ENCODE peak calls at places on chromosomes 4 and X, in five cellular contexts. D is cardiac muscle cell, N is GM04504, P is NCI-H774, O is BJ. L is an unnamed sample.

GRCh38 chrX:45668686-45669443 is 468.2 kb upstream of the DIPK2B start:
- DNase-seq in D (no peak), N (peak; percentile 77), P (no peak), O (peak; percentile 66), L (peak; percentile 94)

GRCh38 chr4:153765836-153766235 is 6.0 kb upstream of the RNF175 start:
- DNase-seq in D (no peak), N (no peak), P (no peak), O (no peak), L (no peak)

GRCh38 chr4:185846550-185847210 is 34.7 kb upstream of the SORBS2 start:
- DNase-seq in D (no peak), N (no peak), P (no peak), O (no peak), L (peak; percentile 37)

GRCh38 chr4:154492288-154492687 is 689 bp upstream of the DCHS2 start:
- DNase-seq in D (no peak), N (no peak), P (no peak), O (no peak), L (no peak)

GRCh38 chr4:153794001-153794400 is 5.1 kb upstream of the SFRP2 start:
- DNase-seq in D (no peak), N (no peak), P (no peak), O (no peak), L (no peak)

GRCh38 chr4:6292376-6293096 is 22.9 kb downstream of the WFS1 start:
- DNase-seq in D (no peak), N (no peak), P (no peak), O (no peak), L (no peak)

GRCh38 chr4:41882622-41883347 is 52.4 kb upstream of the TMEM33 start:
- DNase-seq in D (peak; percentile 56), N (no peak), P (peak; percentile 46), O (no peak), L (peak; percentile 59)

GRCh38 chr4:185912779-185913178 is 100.8 kb upstream of the SORBS2 start:
- DNase-seq in D (no peak), N (peak; percentile 23), P (peak; percentile 53), O (peak; percentile 29), L (peak; percentile 44)

GRCh38 chr4:18444286-18444685 is 422.7 kb upstream of the LCORL start:
- DNase-seq in D (no peak), N (no peak), P (no peak), O (no peak), L (no peak)

GRCh38 chr4:145001635-145002034 is 96.4 kb downstream of the ANAPC10 start:
- DNase-seq in D (no peak), N (no peak), P (no peak), O (no peak), L (no peak)

GRCh38 chrX:13268874-13269273 is 51.0 kb downstream of the ATXN3L start:
- DNase-seq in D (no peak), N (no peak), P (no peak), O (no peak), L (no peak)

GRCh38 chr4:3107271-3108185 is 33.0 kb downstream of the HTT start:
- DNase-seq in D (no peak), N (peak; percentile 53), P (no peak), O (no peak), L (peak; percentile 49)

GRCh38 chr4:40909363-40909876 is 159.7 kb downstream of the NSUN7 start:
- DNase-seq in D (no peak), N (no peak), P (no peak), O (no peak), L (peak; percentile 95)

GRCh38 chr4:83362492-83363329 is 28.1 kb upstream of the HPSE start:
- DNase-seq in D (no peak), N (no peak), P (peak; percentile 3), O (peak; percentile 6), L (peak; percentile 65)

GRCh38 chrX:137878401-137878800 is 312.5 kb downstream of the ZIC3 start:
- DNase-seq in D (no peak), N (no peak), P (no peak), O (no peak), L (no peak)

GRCh38 chr4:8079031-8079885 is 79.4 kb downstream of the ABLIM2 start:
- DNase-seq in D (peak; percentile 66), N (no peak), P (no peak), O (no peak), L (peak; percentile 13)

GRCh38 chr4:169311643-169312365 is 41.0 kb upstream of the SH3RF1 start:
- DNase-seq in D (peak; percentile 78), N (no peak), P (no peak), O (no peak), L (peak; percentile 60)

GRCh38 chr4:142150483-142150882 is 514.1 kb downstream of the IL15 start:
- DNase-seq in D (no peak), N (no peak), P (no peak), O (no peak), L (no peak)

GRCh38 chr4:1407657-1408333 is 1.6 kb upstream of the NKX1-1 start:
- DNase-seq in D (no peak), N (no peak), P (no peak), O (no peak), L (no peak)

GRCh38 chrX:111052478-111052877 is 43.5 kb upstream of the PAK3 start:
- DNase-seq in D (no peak), N (no peak), P (no peak), O (no peak), L (no peak)

L was measured in GM23248.